ENCODE peak calls at places on chromosomes 2 and 18, in nine cellular contexts. S, K, L, E, Q, I, O, G and R are unnamed samples.
A peak's percentile ranks its signal among the peaks of the same experiment; 100 is the strongest.

GRCh38 chr2:39223909-39224308 is 19.9 kb downstream of the CDKL4 start:
- DNase-seq in S (no peak), K (no peak), L (no peak), E (no peak), Q (no peak), I (no peak), O (no peak), G (no peak), R (no peak)

GRCh38 chr18:49250819-49251388 is 209.5 kb downstream of the DYM start:
- DNase-seq in S (no peak), K (no peak), L (no peak), E (no peak), Q (no peak), I (no peak), O (peak; percentile 37), G (peak; percentile 47), R (no peak)

GRCh38 chr2:36455011-36455410 is 99.4 kb downstream of the CRIM1 start:
- DNase-seq in S (no peak), K (no peak), L (no peak), E (no peak), Q (no peak), I (no peak), O (no peak), G (no peak), R (no peak)

GRCh38 chr2:119641562-119642258 is 37.3 kb upstream of the TMEM177 start:
- DNase-seq in S (peak; percentile 57), K (peak; percentile 73), L (peak; percentile 43), E (peak; percentile 34), Q (peak; percentile 75), I (peak; percentile 29), O (peak; percentile 48), G (peak; percentile 71), R (peak; percentile 68)

GRCh38 chr2:202034249-202035088 is 814 bp downstream of the FZD7 start:
- DNase-seq in S (no peak), K (peak; percentile 69), L (no peak), E (no peak), Q (peak; percentile 32), I (no peak), O (no peak), G (no peak), R (no peak)

GRCh38 chr2:16622399-16622968 is 43.1 kb downstream of the CYRIA start:
- DNase-seq in S (no peak), K (no peak), L (no peak), E (no peak), Q (no peak), I (no peak), O (no peak), G (peak; percentile 20), R (no peak)

GRCh38 chr2:115160523-115161521 is 718.4 kb downstream of the DPP10 start:
- DNase-seq in S (no peak), K (no peak), L (no peak), E (no peak), Q (no peak), I (no peak), O (peak; percentile 2), G (no peak), R (no peak)

GRCh38 chr2:236472711-236473495 is 96.7 kb upstream of the ACKR3 start:
- DNase-seq in S (no peak), K (no peak), L (no peak), E (no peak), Q (no peak), I (no peak), O (no peak), G (no peak), R (no peak)

GRCh38 chr18:9506046-9506792 is 30.9 kb downstream of the RALBP1 start:
- DNase-seq in S (no peak), K (no peak), L (no peak), E (no peak), Q (no peak), I (no peak), O (peak; percentile 40), G (peak; percentile 16), R (no peak)

GRCh38 chr2:30029804-30030203 is 108.4 kb upstream of the ALK start:
- DNase-seq in S (no peak), K (no peak), L (no peak), E (no peak), Q (no peak), I (no peak), O (no peak), G (no peak), R (no peak)

GRCh38 chr2:209208211-209208610 is 215.6 kb upstream of the MAP2 start:
- DNase-seq in S (no peak), K (no peak), L (no peak), E (no peak), Q (peak; percentile 17), I (no peak), O (no peak), G (no peak), R (no peak)

GRCh38 chr2:237509905-237510304 is 22.9 kb downstream of the MLPH start:
- DNase-seq in S (no peak), K (no peak), L (no peak), E (no peak), Q (no peak), I (no peak), O (no peak), G (no peak), R (no peak)

GRCh38 chr2:201071305-201072200 is at the start of the genes HYCC2 and NDUFB3:
- DNase-seq in S (peak; percentile 90), K (peak; percentile 96), L (peak; percentile 84), E (peak; percentile 89), Q (peak; percentile 97), I (peak; percentile 75), O (peak; percentile 79), G (peak; percentile 93), R (peak; percentile 79)

GRCh38 chr2:53852540-53852939 is 7.2 kb downstream of the GPR75 start:
- DNase-seq in S (no peak), K (no peak), L (no peak), E (no peak), Q (no peak), I (no peak), O (no peak), G (no peak), R (no peak)

GRCh38 chr18:76494181-76494540 is 881 bp downstream of the ZNF516 start:
- DNase-seq in S (no peak), K (no peak), L (no peak), E (no peak), Q (no peak), I (no peak), O (peak; percentile 63), G (peak; percentile 43), R (peak; percentile 8)